ENCODE peak calls at places on chromosomes 5 and 9, in six cellular contexts. C is naive thymus-derived CD8-positive, alpha-beta T cell; Z is bronchial epithelial cell; R is stimulated activated CD8-positive, alpha-beta memory T cell treated with anti-CD3 and anti-CD28 coated beads, Interleukin-4, amount 100 ng/mL, for 4 hours; G is testis; O is skeletal muscle cell. I is an unnamed sample.

GRCh38 chr5:103942587-103943186 is 380.1 kb upstream of the NUDT12 start:
- DNase-seq in C (no peak), Z (no peak), R (no peak), G (no peak), O (no peak), I (no peak)

GRCh38 chr5:68378204-68378830 is 162.8 kb downstream of the PIK3R1 start:
- DNase-seq in C (no peak), Z (no peak), R (no peak), G (no peak), O (no peak), I (peak; percentile 45)

GRCh38 chr9:89701221-89701798 is 96.5 kb downstream of the GADD45G start:
- DNase-seq in C (peak; percentile 39), Z (no peak), R (peak; percentile 42), G (no peak), O (no peak), I (peak; percentile 47)

GRCh38 chr9:103167530-103167929 is 172.4 kb downstream of the CYLC2 start:
- DNase-seq in C (no peak), Z (no peak), R (no peak), G (no peak), O (no peak), I (no peak)

GRCh38 chr5:180153099-180153498 is 55.9 kb downstream of the RASGEF1C start:
- DNase-seq in C (no peak), Z (no peak), R (no peak), G (no peak), O (no peak), I (no peak)

GRCh38 chr9:99303177-99303576 is 81.1 kb downstream of the SEC61B start:
- DNase-seq in C (no peak), Z (no peak), R (no peak), G (no peak), O (no peak), I (no peak)

GRCh38 chr9:121122450-121123032 is 47.8 kb downstream of the CNTRL start:
- DNase-seq in C (no peak), Z (peak; percentile 18), R (no peak), G (no peak), O (no peak), I (no peak)

GRCh38 chr9:22105005-22105722 is 96.1 kb upstream of the CDKN2B start:
- DNase-seq in C (no peak), Z (no peak), R (no peak), G (no peak), O (no peak), I (no peak)

GRCh38 chr9:97984188-97985057 is 1.3 kb downstream of the ANP32B start:
- DNase-seq in C (peak; percentile 75), Z (peak; percentile 32), R (peak; percentile 52), G (peak; percentile 76), O (peak; percentile 41), I (peak; percentile 82)

GRCh38 chr5:176780071-176780850 is 30.1 kb upstream of the UNC5A start:
- DNase-seq in C (no peak), Z (no peak), R (no peak), G (no peak), O (no peak), I (no peak)

GRCh38 chr5:69415584-69415958 is 655 bp downstream of the MARVELD2 start:
- DNase-seq in C (no peak), Z (peak; percentile 18), R (no peak), G (no peak), O (no peak), I (no peak)

GRCh38 chr5:53406630-53407316 is 73.7 kb upstream of the FST start:
- DNase-seq in C (no peak), Z (peak; percentile 96), R (no peak), G (no peak), O (peak; percentile 77), I (no peak)

GRCh38 chr5:168057905-168058304 is 233.5 kb upstream of the WWC1 start:
- DNase-seq in C (no peak), Z (no peak), R (no peak), G (no peak), O (no peak), I (no peak)

GRCh38 chr5:2877520-2877919 is 126.0 kb upstream of the IRX2 start:
- DNase-seq in C (no peak), Z (no peak), R (no peak), G (no peak), O (no peak), I (no peak)

GRCh38 chr5:62354028-62354874 is 48.2 kb downstream of the KIF2A start:
- DNase-seq in C (peak; percentile 18), Z (peak; percentile 67), R (no peak), G (peak; percentile 39), O (peak; percentile 9), I (peak; percentile 49)

GRCh38 chr5:176915906-176916305 is 16.8 kb upstream of the HK3 start:
- DNase-seq in C (no peak), Z (no peak), R (no peak), G (no peak), O (no peak), I (no peak)

I was measured in immature natural killer cell.